ENCODE peak calls at places on chromosomes 4 and X, in six cellular contexts. B, U, H, W, O and E are unnamed samples.

GRCh38 chr4:108393870-108394269 is 225.1 kb upstream of the LEF1 start:
- DNase-seq in B (no peak), U (no peak), H (no peak), W (no peak), O (peak; percentile 53), E (no peak)

GRCh38 chr4:5710065-5710961 is 688 bp upstream of the EVC start:
- DNase-seq in B (no peak), U (no peak), H (no peak), W (peak; percentile 13), O (no peak), E (no peak)

GRCh38 chr4:159041058-159042034 is 61.5 kb upstream of the RAPGEF2 start:
- DNase-seq in B (no peak), U (no peak), H (no peak), W (no peak), O (no peak), E (no peak)

GRCh38 chr4:55791666-55792065 is 27.9 kb upstream of the EXOC1L start:
- DNase-seq in B (no peak), U (peak; percentile 27), H (no peak), W (peak; percentile 45), O (no peak), E (no peak)

GRCh38 chr4:41632481-41633073 is 94.6 kb downstream of the LIMCH1 start:
- DNase-seq in B (no peak), U (no peak), H (no peak), W (no peak), O (no peak), E (no peak)

GRCh38 chr4:111128327-111128726 is 505.4 kb upstream of the PITX2 start:
- DNase-seq in B (no peak), U (no peak), H (no peak), W (no peak), O (no peak), E (no peak)

GRCh38 chrX:130082244-130083106 is 27.8 kb downstream of the ELF4 start:
- DNase-seq in B (no peak), U (no peak), H (peak; percentile 40), W (no peak), O (peak; percentile 94), E (peak; percentile 69)

GRCh38 chr4:174362340-174362739 is 78.6 kb downstream of the CEP44 start:
- DNase-seq in B (no peak), U (no peak), H (no peak), W (no peak), O (no peak), E (no peak)

GRCh38 chrX:1507511-1508463 is 29.2 kb downstream of the P2RY8 start:
- DNase-seq in B (no peak), U (no peak), H (peak; percentile 33), W (no peak), O (peak; percentile 58), E (no peak)

GRCh38 chr4:2823671-2824328 is 19.8 kb upstream of the ADD1 start:
- DNase-seq in B (no peak), U (no peak), H (no peak), W (no peak), O (no peak), E (no peak)

GRCh38 chr4:146245899-146246298 is 31.6 kb downstream of the REELD1 start:
- DNase-seq in B (no peak), U (no peak), H (no peak), W (no peak), O (no peak), E (no peak)

GRCh38 chr4:4402966-4403365 is 16.1 kb downstream of the NSG1 start:
- DNase-seq in B (no peak), U (no peak), H (no peak), W (peak; percentile 48), O (no peak), E (no peak)

GRCh38 chr4:43251760-43252317 is 359.3 kb downstream of the GRXCR1 start:
- DNase-seq in B (no peak), U (peak; percentile 4), H (no peak), W (no peak), O (no peak), E (no peak)

GRCh38 chr4:139419388-139419914 is 34.5 kb upstream of the RAB33B start:
- DNase-seq in B (no peak), U (peak; percentile 96), H (no peak), W (peak; percentile 52), O (peak; percentile 78), E (no peak)

GRCh38 chr4:42865572-42866189 is 26.8 kb upstream of the GRXCR1 start:
- DNase-seq in B (peak; percentile 56), U (peak; percentile 67), H (peak; percentile 24), W (peak; percentile 26), O (peak; percentile 86), E (no peak)

GRCh38 chr4:1537410-1538095 is 131.3 kb upstream of the NKX1-1 start:
- DNase-seq in B (no peak), U (no peak), H (no peak), W (no peak), O (no peak), E (no peak)

GRCh38 chrX:18873189-18873791 is 110.6 kb downstream of the PHKA2 start:
- DNase-seq in B (no peak), U (peak; percentile 65), H (no peak), W (peak; percentile 56), O (no peak), E (no peak)

GRCh38 chr4:4857001-4857808 is 2.3 kb upstream of the MSX1 start:
- DNase-seq in B (no peak), U (no peak), H (no peak), W (no peak), O (no peak), E (no peak)

GRCh38 chr4:156547439-156547838 is 424.2 kb downstream of the PDGFC start:
- DNase-seq in B (no peak), U (peak; percentile 87), H (no peak), W (peak; percentile 11), O (no peak), E (no peak)

GRCh38 chr4:146520894-146521542 is 722 bp downstream of the SLC10A7 start:
- DNase-seq in B (no peak), U (peak; percentile 65), H (peak; percentile 4), W (peak; percentile 29), O (peak; percentile 83), E (peak; percentile 4)

GRCh38 chrX:49001521-49002090 is 458 bp downstream of the GRIPAP1 start:
- DNase-seq in B (peak; percentile 50), U (peak; percentile 47), H (peak; percentile 25), W (peak; percentile 69), O (peak; percentile 82), E (peak; percentile 2)

GRCh38 chrX:102832661-102833060 is 104.4 kb upstream of the RAB40AL start:
- DNase-seq in B (peak; percentile 46), U (peak; percentile 66), H (no peak), W (no peak), O (no peak), E (no peak)

GRCh38 chr4:99950913-99951254 is 809 bp upstream of the H2AZ1 start:
- DNase-seq in B (no peak), U (no peak), H (no peak), W (no peak), O (no peak), E (no peak)

GRCh38 chrX:42823443-42823842 is 45.5 kb upstream of the PPP1R2C start:
- DNase-seq in B (no peak), U (no peak), H (no peak), W (no peak), O (no peak), E (no peak)

GRCh38 chr4:41430796-41431195 is 107.2 kb upstream of the LIMCH1 start:
- DNase-seq in B (no peak), U (no peak), H (no peak), W (no peak), O (no peak), E (no peak)